ENCODE peak calls at places on chromosomes 1 and 21, in eight cellular contexts. B, S, T, C, G, A, Q and Z are unnamed samples.

GRCh38 chr1:178399177-178399728 is 97.5 kb downstream of the CLEC20A start:
- DNase-seq in T (no peak), Q (no peak), G (peak), C (no peak), A (no peak), B (no peak), S (no peak), Z (no peak)

GRCh38 chr21:42227909-42228708 is 9.2 kb downstream of the ABCG1 start:
- DNase-seq in C (peak), T (peak), B (peak), Q (peak), S (peak), G (peak), A (peak), Z (peak)

GRCh38 chr1:241177665-241178064 is 179.3 kb downstream of the RGS7 start:
- DNase-seq in T (no peak), B (no peak), G (no peak), C (no peak), S (no peak), Q (no peak), A (no peak), Z (no peak)

GRCh38 chr1:192513697-192514096 is 61.9 kb upstream of the RGS1 start:
- DNase-seq in B (no peak), S (no peak), Q (no peak), C (no peak), A (no peak), T (no peak), G (no peak), Z (no peak)

GRCh38 chr1:52913537-52913936 is 8.0 kb downstream of the ECHDC2 start:
- DNase-seq in T (no peak), S (peak), A (no peak), Q (no peak), G (no peak), C (no peak), B (no peak), Z (no peak)

GRCh38 chr1:9615316-9616063 is 26.8 kb downstream of the TMEM201 start:
- DNase-seq in T (no peak), A (peak), G (peak), Q (no peak), S (peak), C (no peak), B (no peak), Z (peak)

GRCh38 chr1:229204863-229205777 is 65.8 kb upstream of the RAB4A start:
- DNase-seq in G (no peak), Q (no peak), B (no peak), S (no peak), C (no peak), A (no peak), T (no peak), Z (no peak)

GRCh38 chr1:47792786-47793185 is 204.4 kb downstream of the TRABD2B start:
- DNase-seq in A (no peak), C (no peak), G (no peak), T (no peak), B (no peak), Q (no peak), S (no peak), Z (no peak)

GRCh38 chr1:94202241-94202640 is 35.1 kb downstream of the ARHGAP29 start:
- DNase-seq in G (no peak), A (no peak), Q (no peak), C (no peak), B (no peak), T (no peak), S (no peak), Z (no peak)

GRCh38 chr1:159918041-159918917 is 7.0 kb downstream of the TAGLN2 start:
- DNase-seq in G (no peak), C (no peak), T (no peak), Q (no peak), A (peak), S (no peak), B (no peak), Z (no peak)

GRCh38 chr1:53377438-53377841 is 49.6 kb upstream of the LRP8 start:
- DNase-seq in G (no peak), Q (no peak), T (peak), A (peak), B (peak), C (no peak), S (no peak), Z (no peak)

GRCh38 chr1:147723691-147724323 is 36.6 kb downstream of the GJA5 start:
- DNase-seq in T (peak), B (no peak), S (peak), G (peak), A (peak), C (no peak), Q (no peak), Z (no peak)

GRCh38 chr1:63674238-63674864 is 81.1 kb downstream of the PGM1 start:
- DNase-seq in C (no peak), G (peak), B (peak), A (no peak), T (peak), S (peak), Q (no peak), Z (no peak)

GRCh38 chr1:8463144-8463927 is 145.4 kb downstream of the SLC45A1 start:
- DNase-seq in B (no peak), C (no peak), T (no peak), Q (no peak), G (peak), S (peak), A (no peak), Z (no peak)

GRCh38 chr1:176801553-176802020 is 338.6 kb downstream of the PAPPA2 start:
- DNase-seq in B (no peak), T (no peak), Q (no peak), C (no peak), G (no peak), A (no peak), S (no peak), Z (no peak)

GRCh38 chr1:65213271-65213905 is 65.4 kb downstream of the AK4 start:
- DNase-seq in S (no peak), T (no peak), A (no peak), Q (no peak), B (no peak), G (no peak), C (no peak), Z (no peak)

GRCh38 chr1:163155606-163156005 is 47.1 kb downstream of the RGS5 start:
- DNase-seq in G (no peak), A (no peak), B (no peak), T (no peak), Q (no peak), S (no peak), C (no peak), Z (no peak)

GRCh38 chr1:51296379-51297357 is 33.7 kb downstream of the TTC39A start:
- DNase-seq in S (peak), T (peak), Q (peak), G (peak), C (peak), B (peak), A (peak), Z (peak)

GRCh38 chr1:8077120-8077573 is 51.0 kb upstream of the ERRFI1 start:
- DNase-seq in G (peak), S (no peak), T (peak), B (no peak), C (no peak), A (peak), Q (no peak), Z (no peak)

GRCh38 chr1:16006552-16007485 is 2.8 kb downstream of the SRARP start:
- DNase-seq in S (no peak), T (no peak), Q (no peak), B (no peak), A (no peak), C (no peak), G (no peak), Z (no peak)

GRCh38 chr1:44108241-44108640 is 10.4 kb upstream of the KLF17 start:
- DNase-seq in S (no peak), Q (no peak), G (no peak), T (no peak), C (no peak), B (no peak), A (no peak), Z (no peak)

GRCh38 chr1:27122652-27123051 is 32.3 kb downstream of the SLC9A1 start:
- DNase-seq in B (no peak), S (no peak), C (no peak), Q (no peak), T (peak), A (peak), G (peak), Z (no peak)

GRCh38 chr1:34709547-34709946 is 45.3 kb upstream of the GJB5 start:
- DNase-seq in C (no peak), S (no peak), Q (no peak), B (no peak), G (no peak), T (no peak), A (no peak), Z (no peak)

GRCh38 chr21:33368124-33368523 is 35.1 kb upstream of the IFNGR2 start:
- DNase-seq in C (no peak), G (no peak), S (no peak), T (no peak), A (no peak), Q (no peak), B (no peak), Z (no peak)

GRCh38 chr1:55369474-55369873 is 154.3 kb upstream of the USP24 start:
- DNase-seq in A (no peak), S (no peak), G (no peak), B (no peak), Q (no peak), C (no peak), T (no peak), Z (no peak)

GRCh38 chr1:15684042-15684461 is at the start of gene PLEKHM2:
- DNase-seq in Q (no peak), S (peak), A (peak), G (peak), B (peak), C (no peak), T (no peak), Z (peak)

GRCh38 chr1:5969168-5969567 is 23.1 kb downstream of the NPHP4 start:
- DNase-seq in C (no peak), G (no peak), Q (no peak), B (peak), A (peak), T (peak), S (no peak), Z (no peak)

GRCh38 chr1:36982708-36983107 is 51.6 kb downstream of the GRIK3 start:
- DNase-seq in B (no peak), S (no peak), T (no peak), C (no peak), G (no peak), A (no peak), Q (no peak), Z (no peak)

GRCh38 chr21:36218691-36219090 is 62.1 kb downstream of the DOP1B start:
- DNase-seq in S (no peak), Q (no peak), T (no peak), B (no peak), A (no peak), G (no peak), C (no peak), Z (no peak)

GRCh38 chr1:236753554-236753953 is 41.5 kb upstream of the MTR start:
- DNase-seq in C (no peak), B (no peak), Q (no peak), A (no peak), T (no peak), S (peak), G (peak), Z (no peak)

GRCh38 chr1:92262516-92262915 is 36.3 kb downstream of the GLMN start:
- DNase-seq in S (no peak), A (no peak), T (no peak), C (no peak), B (no peak), G (no peak), Q (no peak), Z (no peak)

GRCh38 chr1:184593612-184594011 is 161.0 kb downstream of the EDEM3 start:
- DNase-seq in S (no peak), G (peak), Q (no peak), B (no peak), C (no peak), T (no peak), A (no peak), Z (no peak)

GRCh38 chr1:56297948-56298347 is 281.4 kb downstream of the PLPP3 start:
- DNase-seq in T (no peak), B (no peak), G (no peak), S (no peak), Q (no peak), A (no peak), C (no peak), Z (no peak)

GRCh38 chr1:94852758-94853157 is 32.6 kb downstream of the SLC44A3 start:
- DNase-seq in G (no peak), C (no peak), S (no peak), T (no peak), A (no peak), B (no peak), Q (no peak), Z (no peak)